ENCODE peak calls at places on chromosome 15, in five cellular contexts. B is astrocyte of the spinal cord; I is CD4-positive, alpha-beta T cell; S is HFF-Myc; Q is fibroblast of lung. T is an unnamed sample.

GRCh38 chr15:94412979-94413741 is 181.8 kb downstream of the MCTP2 start:
- DNase-seq in S (no peak), B (peak), I (no peak), Q (peak), T (no peak)

GRCh38 chr15:80776420-80777045 is 2.6 kb upstream of the CEMIP start:
- DNase-seq in B (peak), Q (peak), S (peak), I (peak), T (peak)

GRCh38 chr15:31560643-31561042 is 234.0 kb downstream of the KLF13 start:
- DNase-seq in Q (no peak), I (no peak), S (no peak), B (no peak), T (no peak)

GRCh38 chr15:84657748-84658079 is 285 bp downstream of the NMB start:
- DNase-seq in Q (no peak), S (no peak), B (no peak), I (no peak), T (no peak)

GRCh38 chr15:33226559-33227181 is 32.2 kb upstream of the FMN1 start:
- DNase-seq in B (peak), S (no peak), I (peak), Q (peak), T (peak)

GRCh38 chr15:80179025-80179759 is 26.4 kb downstream of the FAH start:
- DNase-seq in Q (peak), S (peak), I (no peak), B (peak), T (no peak)

GRCh38 chr15:58760385-58761009 is 10.6 kb upstream of the MINDY2 start:
- DNase-seq in I (no peak), B (no peak), Q (no peak), S (no peak), T (no peak)

GRCh38 chr15:72851586-72851985 is 68.0 kb upstream of the ADPGK start:
- DNase-seq in I (no peak), S (no peak), Q (no peak), B (no peak), T (no peak)

GRCh38 chr15:81901323-81901722 is 144.5 kb downstream of the MEX3B start:
- DNase-seq in I (no peak), S (no peak), Q (no peak), B (no peak), T (no peak)

GRCh38 chr15:64987136-64987535 is 2.6 kb downstream of the SPG21 start:
- DNase-seq in B (no peak), I (no peak), S (no peak), Q (no peak), T (no peak)

GRCh38 chr15:99925661-99926461 is 192.6 kb upstream of the LYSMD4 start:
- DNase-seq in B (no peak), Q (peak), S (no peak), I (peak), T (peak)

GRCh38 chr15:71788646-71789579 is 21.4 kb upstream of the NR2E3 start:
- DNase-seq in Q (no peak), B (no peak), S (no peak), I (no peak), T (no peak)

DNA sequence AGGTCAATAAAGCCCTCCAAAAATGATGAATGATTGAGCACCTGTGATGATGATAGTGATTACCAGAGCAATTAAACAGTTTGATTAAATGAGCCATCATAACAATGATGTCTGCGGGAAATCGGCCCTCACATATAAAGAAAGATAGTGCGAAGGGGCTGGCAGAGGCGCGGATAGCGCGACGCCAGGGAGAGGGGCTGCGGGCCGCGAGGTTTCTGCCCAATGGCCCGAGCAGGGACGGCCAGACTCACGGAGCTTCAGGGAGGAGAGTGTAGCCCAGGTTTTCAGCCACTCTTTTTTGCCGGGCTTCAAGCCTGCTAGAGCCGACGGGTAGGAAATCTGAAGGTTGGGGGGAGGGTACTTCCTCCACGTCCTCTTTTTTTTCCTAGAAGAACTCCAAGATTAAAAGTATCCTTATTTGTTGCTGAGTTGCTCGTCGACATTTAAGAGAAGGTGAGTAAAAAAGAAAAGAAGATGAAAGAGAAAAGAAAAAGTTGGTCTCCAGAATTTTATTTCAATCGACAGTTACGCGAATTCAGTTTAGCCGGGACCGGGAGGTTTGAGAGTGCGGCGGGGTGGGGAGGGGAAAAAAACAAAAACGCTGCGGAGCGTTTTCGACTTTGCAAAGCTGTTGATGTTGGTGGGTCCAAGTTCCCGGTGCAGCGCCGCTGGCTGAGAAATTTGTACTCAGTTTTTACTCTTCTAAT is 2.1 kb upstream of the MEIS2 start:
- DNase-seq in B (peak), S (no peak), Q (peak), I (no peak), T (no peak)
- TF ChIP-seq CTCF in B (no peak), S (no peak), Q (no peak), I (no peak), T (no peak)

GRCh38 chr15:41732487-41732886 is 41.8 kb upstream of the MAPKBP1 start:
- DNase-seq in Q (no peak), B (no peak), I (no peak), S (no peak), T (no peak)
- TF ChIP-seq CTCF in Q (no peak), B (no peak), I (no peak), S (no peak), T (no peak)

DNA sequence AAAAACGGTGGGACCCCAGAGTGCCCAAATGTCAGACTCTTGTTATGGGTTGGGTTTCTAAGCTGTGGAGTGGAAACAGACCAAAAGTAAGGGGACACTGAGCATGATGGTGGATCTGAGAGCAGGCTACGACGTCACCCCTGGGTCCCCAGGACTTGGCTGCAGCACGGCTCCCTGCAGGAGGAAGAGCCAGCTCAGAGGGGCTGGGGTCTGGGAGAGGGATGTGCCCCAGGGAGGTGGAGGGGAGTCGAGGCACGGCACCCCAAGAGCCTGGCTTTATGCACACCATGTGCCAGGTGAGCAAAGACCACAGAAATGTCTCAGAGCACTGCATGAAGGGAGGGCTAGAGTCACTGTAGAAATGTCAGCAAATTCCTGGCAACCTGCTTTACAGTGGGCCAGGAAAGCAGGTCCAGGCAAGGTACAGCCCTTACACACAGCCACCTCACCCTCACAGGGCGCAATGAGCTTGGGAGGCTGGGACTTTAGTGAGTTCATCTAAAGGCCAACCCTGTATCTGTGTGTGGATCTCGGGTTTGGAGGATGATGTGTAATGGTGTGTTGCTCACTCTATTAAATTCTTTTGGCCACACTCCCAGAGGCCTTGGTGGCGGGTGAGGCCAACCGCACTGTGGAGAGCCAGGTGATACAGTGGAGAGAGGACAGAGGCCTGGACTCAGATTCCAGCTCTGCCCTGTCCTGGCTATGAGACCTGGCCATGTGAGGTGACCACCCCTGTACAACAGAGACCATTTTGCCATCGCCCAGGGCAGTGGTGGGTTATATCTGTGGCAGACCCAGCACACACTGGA is 14.1 kb downstream of the CTSH start:
- DNase-seq in I (no peak), S (peak), Q (peak), B (peak), T (no peak)
- TF ChIP-seq CTCF in I (no peak), S (no peak), Q (no peak), B (no peak), T (no peak)

GRCh38 chr15:74799255-74799842 is 13.3 kb upstream of the LMAN1L start:
- DNase-seq in I (no peak), B (no peak), Q (no peak), S (no peak), T (no peak)
- TF ChIP-seq CTCF in I (no peak), B (no peak), Q (no peak), S (no peak), T (no peak)

T was measured in natural killer cell.